ENCODE peak calls at places on chromosomes 11 and 22, in seven cellular contexts. E, H, I, Y, W, Q and N are unnamed samples.

GRCh38 chr11:78020248-78020647 is 2.8 kb downstream of the KCTD14 start:
- DNase-seq in W (no peak), Q (no peak), I (no peak), E (no peak), H (no peak), Y (no peak), N (no peak)

GRCh38 chr22:38868286-38868721 is 3.7 kb downstream of the CBX6 start:
- DNase-seq in W (no peak), Y (no peak), H (no peak), I (peak; percentile 50), E (no peak), Q (no peak), N (no peak)

GRCh38 chr11:122735031-122735430 is 79.5 kb downstream of the UBASH3B start:
- DNase-seq in W (no peak), E (no peak), Y (no peak), Q (no peak), H (no peak), I (no peak), N (no peak)

GRCh38 chr11:86068138-86068861 is 584 bp downstream of the PICALM start:
- DNase-seq in E (peak; percentile 50), Y (peak; percentile 43), I (peak; percentile 79), H (no peak), Q (no peak), W (no peak), N (peak; percentile 50)

GRCh38 chr11:92596596-92597317 is 372.1 kb downstream of the FAT3 start:
- DNase-seq in Q (no peak), W (no peak), E (no peak), Y (no peak), I (no peak), H (no peak), N (no peak)

GRCh38 chr22:40889116-40889515 is 27.2 kb upstream of the DNAJB7 start:
- DNase-seq in E (no peak), Q (no peak), W (no peak), I (no peak), Y (no peak), H (no peak), N (no peak)

GRCh38 chr11:34916810-34917780 is 677 bp downstream of the PDHX start:
- DNase-seq in Y (peak; percentile 54), E (no peak), H (no peak), W (no peak), Q (peak; percentile 30), I (no peak), N (peak; percentile 50)

GRCh38 chr11:1640076-1640946 is 10.7 kb downstream of the KRTAP5-5 start:
- DNase-seq in E (peak; percentile 28), Y (peak; percentile 15), W (no peak), H (no peak), I (peak; percentile 63), Q (no peak), N (peak; percentile 30)

GRCh38 chr11:117627259-117627658 is 169.8 kb downstream of the DSCAML1 start:
- DNase-seq in I (peak; percentile 20), Q (no peak), H (no peak), Y (no peak), E (no peak), W (no peak), N (no peak)

GRCh38 chr22:49676783-49677494 is 150.7 kb downstream of the BRD1 start:
- DNase-seq in Y (no peak), Q (no peak), I (peak; percentile 46), W (no peak), H (no peak), E (no peak), N (no peak)

GRCh38 chr11:130668751-130669150 is 220.3 kb downstream of the ADAMTS15 start:
- DNase-seq in E (no peak), Q (no peak), I (no peak), Y (no peak), W (no peak), H (no peak), N (no peak)

GRCh38 chr11:19370100-19370861 is 129.5 kb upstream of the E2F8 start:
- DNase-seq in W (no peak), Q (peak; percentile 31), Y (peak; percentile 95), H (no peak), E (no peak), I (peak; percentile 86), N (peak; percentile 95)

GRCh38 chr11:121483805-121484478 is 31.2 kb upstream of the SORL1-AS1 start:
- DNase-seq in E (no peak), W (no peak), Q (no peak), Y (no peak), I (no peak), H (no peak), N (no peak)

GRCh38 chr22:50206599-50206998 is 5.8 kb downstream of the SELENOO start:
- DNase-seq in I (peak; percentile 82), W (peak; percentile 21), Q (peak; percentile 26), Y (peak; percentile 55), E (peak; percentile 33), H (no peak), N (peak; percentile 55)

GRCh38 chr11:76419896-76420295 is 24.9 kb upstream of the EMSY start:
- DNase-seq in E (peak; percentile 21), I (no peak), H (no peak), Y (no peak), W (no peak), Q (no peak), N (peak; percentile 3)

GRCh38 chr11:477042-477715 is 27.1 kb downstream of the PTDSS2 start:
- DNase-seq in Q (no peak), W (no peak), I (no peak), H (no peak), Y (peak; percentile 17), E (no peak), N (no peak)

GRCh38 chr11:56296877-56297276 is 4.8 kb upstream of the OR8H1 start:
- DNase-seq in W (no peak), I (no peak), E (no peak), H (no peak), Y (no peak), Q (no peak), N (no peak)
- H3K4me3 ChIP-seq in W (no peak overlapping the region), I (no peak overlapping the region), E (no peak overlapping the region), H (no peak overlapping the region), Y (no peak overlapping the region), Q (no peak overlapping the region), N (no peak overlapping the region)

GRCh38 chr11:66068154-66068821 is 1.8 kb upstream of the PACS1 start:
- DNase-seq in Y (peak; percentile 73), E (peak; percentile 80), Q (peak; percentile 68), I (peak; percentile 80), W (peak; percentile 52), H (no peak), N (peak; percentile 79)

GRCh38 chr11:66070604-66071325 is 693 bp downstream of the PACS1 start:
- DNase-seq in Q (peak; percentile 28), I (peak; percentile 84), H (no peak), E (no peak), W (no peak), Y (peak; percentile 53), N (peak; percentile 59)

GRCh38 chr11:66067640-66068039 is 2.4 kb upstream of the PACS1 start:
- DNase-seq in H (no peak), Q (no peak), Y (no peak), I (no peak), W (no peak), E (no peak), N (no peak)

GRCh38 chr11:66069715-66070603 is at the start of gene PACS1:
- DNase-seq in Y (peak; percentile 83), W (no peak), Q (peak; percentile 73), I (peak; percentile 85), H (no peak), E (peak; percentile 84), N (peak; percentile 95)

GRCh38 chr11:66068923-66069714 is 953 bp upstream of the PACS1 start:
- DNase-seq in Q (peak; percentile 63), I (no peak), E (no peak), H (no peak), W (no peak), Y (peak; percentile 70), N (peak; percentile 76)
- TF ChIP-seq CTCF in Q (peak; percentile 25), I (no peak), E (peak; percentile 40), H (peak; percentile 23), W (no peak), Y (no peak), N (peak; percentile 20)

DNA sequence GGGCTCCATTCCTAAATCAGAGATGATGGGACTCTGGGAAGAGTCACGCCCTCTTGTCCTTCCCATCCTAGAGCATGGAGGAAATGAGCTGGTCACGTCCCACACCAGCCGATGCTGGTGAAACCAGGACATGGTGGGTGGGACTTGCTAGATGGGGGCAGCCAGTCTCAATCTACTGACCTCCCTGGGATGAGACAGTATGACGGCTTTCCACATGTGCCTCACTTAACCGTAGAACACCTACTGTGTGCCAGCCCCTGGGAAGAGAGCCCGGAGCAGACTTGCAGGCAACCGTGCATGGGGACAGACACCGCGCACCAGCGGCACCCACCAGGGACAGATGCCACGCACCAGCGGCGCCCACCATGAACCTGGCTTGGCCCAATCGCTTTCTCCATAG is 3.8 kb downstream of the OSBPL5 start:
- DNase-seq in Q (no peak), W (no peak), H (no peak), I (peak; percentile 70), Y (no peak), E (no peak), N (no peak)
- H3K4me3 ChIP-seq in Q (no peak overlapping the region), W (peak overlapping the region; percentile 51), H (peak overlapping the region; percentile 67), I (peak overlapping the region; percentile 60), Y (no peak overlapping the region), E (no peak overlapping the region), N (no peak overlapping the region)

DNA sequence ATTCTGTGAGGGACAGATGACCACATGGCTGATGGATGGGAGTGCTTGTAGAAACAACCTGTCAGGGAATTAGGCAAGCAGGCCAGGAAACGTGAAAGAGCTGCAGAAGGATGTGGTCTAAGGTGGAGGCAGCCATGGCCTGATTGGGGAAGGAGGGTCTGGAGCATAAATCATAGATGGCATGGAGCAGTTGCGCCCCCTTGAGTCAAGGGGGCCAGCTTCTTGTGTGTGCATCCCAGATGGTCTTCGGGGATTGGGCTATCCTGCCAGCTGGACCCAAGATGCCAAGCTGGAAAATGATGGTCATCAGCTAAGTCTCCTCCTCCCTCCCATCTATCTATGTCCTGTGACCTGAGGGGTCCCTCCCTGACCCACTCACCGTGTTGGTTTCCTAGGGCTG is 119.4 kb upstream of the CLPB start:
- DNase-seq in I (no peak), W (no peak), Q (no peak), Y (no peak), H (no peak), E (peak; percentile 26), N (no peak)
- TF ChIP-seq CTCF in I (no peak), W (peak; percentile 45), Q (no peak), Y (no peak), H (no peak), E (peak; percentile 66), N (no peak)

GRCh38 chr11:45147017-45147728 is 734 bp downstream of the PRDM11 start:
- DNase-seq in H (peak; percentile 61), E (peak; percentile 93), I (peak; percentile 98), Q (peak; percentile 94), W (peak; percentile 69), Y (peak; percentile 93), N (peak; percentile 95)

GRCh38 chr11:45149483-45150056 is 3.1 kb downstream of the PRDM11 start:
- DNase-seq in Y (no peak), I (peak; percentile 27), E (no peak), Q (no peak), H (no peak), W (no peak), N (no peak)

GRCh38 chr11:45148276-45148675 is 1.8 kb downstream of the PRDM11 start:
- DNase-seq in I (peak; percentile 52), W (no peak), Y (no peak), Q (no peak), E (no peak), H (no peak), N (no peak)

GRCh38 chr11:45146072-45147016 is at the start of gene PRDM11:
- DNase-seq in H (no peak), Y (peak; percentile 70), Q (peak; percentile 72), W (no peak), E (peak; percentile 42), I (peak; percentile 93), N (peak; percentile 77)

GRCh38 chr11:45147871-45148270 is 1.4 kb downstream of the PRDM11 start:
- DNase-seq in Y (no peak), H (no peak), E (no peak), Q (no peak), W (no peak), I (no peak), N (no peak)
- H3K4me3 ChIP-seq in Y (peak overlapping the region; percentile 79), H (peak overlapping the region; percentile 77), E (peak overlapping the region; percentile 88), Q (peak overlapping the region; percentile 90), W (peak overlapping the region; percentile 71), I (peak overlapping the region; percentile 81), N (peak overlapping the region; percentile 70)